ENCODE peak calls at places on chromosomes 2 and 18, in seven cellular contexts. I, T, Q, A, Z, U and W are unnamed samples.

GRCh38 chr2:219701847-219702634 is 74.6 kb downstream of the SLC4A3 start:
- ATAC-seq in I (no peak), U (peak; percentile 62), A (no peak), T (no peak), Z (peak; percentile 27), Q (no peak), W (peak; percentile 28)

GRCh38 chr18:72283148-72283925 is 260.8 kb downstream of the CBLN2 start:
- ATAC-seq in T (no peak), Q (no peak), A (no peak), Z (no peak), I (no peak), U (no peak), W (no peak)

GRCh38 chr2:164671664-164672396 is 50.5 kb upstream of the GRB14 start:
- ATAC-seq in A (no peak), U (peak; percentile 21), Q (no peak), I (no peak), T (no peak), Z (no peak), W (no peak)

GRCh38 chr2:6759689-6760088 is 106.0 kb downstream of the CMPK2 start:
- ATAC-seq in T (no peak), U (no peak), Z (no peak), A (no peak), I (no peak), Q (no peak), W (no peak)

GRCh38 chr18:78664048-78664447 is 315.6 kb upstream of the SALL3 start:
- ATAC-seq in U (no peak), Q (no peak), I (no peak), A (no peak), T (no peak), Z (no peak), W (no peak)

GRCh38 chr2:237743561-237744269 is 54.9 kb upstream of the RBM44 start:
- ATAC-seq in A (no peak), U (no peak), Q (peak; percentile 68), Z (peak; percentile 16), I (no peak), T (no peak), W (peak; percentile 37)

GRCh38 chr18:58838946-58839345 is 25.7 kb upstream of the ZNF532 start:
- ATAC-seq in A (no peak), Z (no peak), U (no peak), T (no peak), Q (no peak), I (no peak), W (no peak)

GRCh38 chr2:149598014-149598395 is 10.4 kb upstream of the MMADHC start:
- ATAC-seq in Z (peak; percentile 46), A (peak; percentile 81), Q (peak; percentile 56), I (no peak), T (peak; percentile 88), U (peak; percentile 69), W (peak; percentile 35)

GRCh38 chr2:16958266-16958665 is 292.6 kb upstream of the CYRIA start:
- ATAC-seq in T (no peak), Z (no peak), U (no peak), I (no peak), Q (no peak), A (no peak), W (no peak)

GRCh38 chr2:5913729-5914390 is 221.7 kb downstream of the SOX11 start:
- ATAC-seq in A (no peak), Z (no peak), Q (no peak), T (no peak), U (no peak), I (no peak), W (no peak)

GRCh38 chr2:205637037-205637602 is 45.2 kb upstream of the NRP2 start:
- ATAC-seq in T (no peak), U (no peak), Q (no peak), A (no peak), I (no peak), Z (no peak), W (no peak)

GRCh38 chr2:102041351-102041750 is 49.6 kb downstream of the IL1R2 start:
- ATAC-seq in U (peak; percentile 64), Z (peak; percentile 86), T (no peak), I (no peak), Q (no peak), A (peak; percentile 38), W (peak; percentile 91)

GRCh38 chr2:202034249-202035088 is 814 bp downstream of the FZD7 start:
- ATAC-seq in T (peak; percentile 18), A (peak; percentile 8), I (peak; percentile 6), Q (peak; percentile 13), Z (peak; percentile 34), U (no peak), W (no peak)

GRCh38 chr2:86022661-86023365 is 82.9 kb downstream of the POLR1A start:
- ATAC-seq in I (no peak), A (no peak), Z (no peak), T (no peak), U (no peak), Q (no peak), W (no peak)

GRCh38 chr2:238573065-238573778 is 146.5 kb downstream of the ASB1 start:
- ATAC-seq in Q (peak; percentile 62), U (no peak), Z (peak; percentile 12), T (peak; percentile 26), A (peak; percentile 13), I (no peak), W (no peak)

GRCh38 chr2:144490857-144491256 is 29.1 kb downstream of the ZEB2 start:
- ATAC-seq in Z (no peak), A (no peak), Q (no peak), I (no peak), U (no peak), T (no peak), W (no peak)

GRCh38 chr2:191800874-191801273 is 46.0 kb downstream of the CAVIN2 start:
- ATAC-seq in A (no peak), T (no peak), Z (no peak), Q (no peak), U (no peak), I (no peak), W (no peak)
- H3K4me3 ChIP-seq in A (no peak overlapping the region), T (no peak overlapping the region), Z (no peak overlapping the region), Q (no peak overlapping the region), U (no peak overlapping the region), I (no peak overlapping the region), W (no peak overlapping the region)

DNA sequence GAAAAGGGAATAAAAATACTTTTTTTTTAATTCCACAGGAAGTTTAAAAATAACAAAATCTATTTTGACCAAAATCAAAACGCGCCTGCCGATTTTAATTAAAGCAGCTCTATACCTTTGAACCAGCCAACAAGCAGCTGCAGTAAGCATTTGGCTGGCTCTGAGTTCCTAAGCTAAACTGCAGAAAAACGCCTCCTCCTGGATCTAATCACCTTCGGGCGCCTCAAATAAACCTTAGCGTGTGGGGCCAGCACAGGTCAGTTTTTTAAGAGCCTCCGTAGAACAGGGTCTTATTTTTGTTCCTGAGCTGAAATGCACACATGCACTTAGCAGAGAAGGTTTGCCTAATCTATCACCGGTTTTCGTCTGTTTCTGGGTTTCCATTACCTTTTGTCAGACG is 64.8 kb upstream of the HNRNPA3 start:
- ATAC-seq in A (no peak), U (no peak), T (no peak), Q (no peak), Z (peak; percentile 24), I (no peak), W (no peak)
- H3K4me3 ChIP-seq in A (no peak overlapping the region), U (no peak overlapping the region), T (peak overlapping the region; percentile 41), Q (peak overlapping the region; percentile 62), Z (no peak overlapping the region), I (peak overlapping the region; percentile 97), W (no peak overlapping the region)

GRCh38 chr2:196356332-196356731 is 185.0 kb upstream of the STK17B start:
- ATAC-seq in A (no peak), U (no peak), Z (no peak), I (no peak), T (no peak), Q (no peak), W (no peak)
- H3K4me3 ChIP-seq in A (peak overlapping the region; percentile 30), U (peak overlapping the region; percentile 22), Z (peak overlapping the region; percentile 42), I (no peak overlapping the region), T (no peak overlapping the region), Q (no peak overlapping the region), W (no peak overlapping the region)

GRCh38 chr2:127884436-127884835 is 1.3 kb downstream of the AMMECR1L start:
- ATAC-seq in T (no peak), Z (no peak), Q (no peak), U (no peak), A (no peak), I (no peak), W (no peak)

GRCh38 chr2:127888772-127889171 is 3.0 kb upstream of the AMMECR1L start:
- ATAC-seq in Q (no peak), U (no peak), Z (no peak), T (no peak), A (no peak), I (no peak), W (no peak)

GRCh38 chr2:127893033-127893432 is 7.3 kb upstream of the AMMECR1L start:
- ATAC-seq in U (peak; percentile 76), Q (no peak), T (no peak), Z (no peak), I (no peak), A (peak; percentile 56), W (no peak)

GRCh38 chr2:127891806-127892205 is 6.0 kb upstream of the AMMECR1L start:
- ATAC-seq in Q (no peak), A (no peak), Z (no peak), I (no peak), U (no peak), T (no peak), W (no peak)

DNA sequence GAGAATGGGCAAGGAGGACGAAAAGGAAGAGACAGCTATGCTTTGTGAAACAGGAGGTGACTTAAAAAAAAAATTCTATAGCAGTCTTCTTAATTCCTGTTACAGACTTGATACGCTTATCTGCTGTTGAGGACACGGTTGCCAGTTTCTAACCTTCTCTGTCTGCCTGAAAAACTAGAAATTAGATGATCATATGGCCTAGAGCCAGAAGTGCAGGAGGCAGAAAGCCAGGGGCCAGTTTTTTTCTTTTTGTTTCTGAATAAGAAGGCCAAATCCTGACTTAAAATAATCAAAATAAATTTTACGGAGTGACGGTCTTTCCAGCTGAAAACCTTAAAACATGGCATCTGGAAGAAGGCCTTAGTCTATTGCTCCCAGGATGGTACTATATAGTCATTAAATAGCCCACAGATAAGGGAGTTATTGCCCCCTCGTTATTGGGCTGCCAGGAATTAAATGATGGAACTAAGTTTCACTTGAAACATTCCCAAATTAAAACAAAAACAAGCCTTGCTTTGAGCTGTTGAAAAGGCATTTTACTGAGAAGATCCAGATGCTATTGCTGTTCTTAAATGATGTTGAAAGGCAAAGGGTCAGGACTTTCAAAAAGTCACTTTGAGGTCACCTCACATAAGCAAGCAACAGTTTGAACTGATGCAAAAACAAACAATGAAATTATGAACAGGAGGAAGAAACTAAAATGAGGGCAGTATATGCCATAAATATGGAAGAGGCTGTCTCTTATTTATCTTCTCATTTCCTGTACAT is 1.9 kb upstream of the AMMECR1L start:
- ATAC-seq in Z (no peak), I (no peak), U (no peak), A (no peak), Q (no peak), T (no peak), W (no peak)
- H3K4me3 ChIP-seq in Z (no peak overlapping the region), I (peak overlapping the region; percentile 40), U (peak overlapping the region; percentile 90), A (peak overlapping the region; percentile 29), Q (peak overlapping the region; percentile 67), T (peak overlapping the region; percentile 50), W (peak overlapping the region; percentile 62)

DNA sequence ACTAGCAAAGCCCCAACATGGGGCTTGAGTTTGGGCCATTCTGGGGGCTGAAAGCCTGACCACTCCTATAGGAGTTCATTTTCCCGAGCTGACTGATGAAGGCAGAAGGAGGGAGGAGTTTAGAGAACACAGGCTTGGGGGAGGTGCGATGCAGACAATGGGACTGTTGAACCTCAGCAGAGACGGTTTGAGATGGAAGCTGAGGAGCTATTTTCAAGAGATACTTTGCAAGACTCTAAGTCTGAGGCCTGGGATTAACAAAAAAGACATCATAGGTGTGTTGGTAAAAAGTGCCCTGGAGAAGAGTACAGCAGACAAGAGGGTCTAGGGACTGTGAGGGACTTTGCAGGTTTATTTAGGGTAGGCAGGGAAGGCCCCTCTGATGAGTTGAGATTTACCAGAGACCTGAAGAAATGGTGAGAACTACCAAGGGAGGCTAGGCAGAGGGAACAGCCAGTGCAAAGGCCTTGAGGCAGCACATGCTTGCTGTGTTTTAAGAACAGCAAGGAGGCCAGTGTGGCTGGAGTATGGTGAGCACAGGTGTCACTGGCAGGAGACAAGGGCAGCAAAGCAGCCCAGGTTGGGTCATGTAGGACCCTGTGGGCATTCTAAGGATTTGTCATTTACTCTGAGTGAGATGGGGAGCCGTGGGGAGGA is 31.6 kb downstream of the PCBP1 start:
- ATAC-seq in T (no peak), A (no peak), I (no peak), Z (no peak), U (no peak), Q (no peak), W (no peak)
- H3K4me3 ChIP-seq in T (no peak overlapping the region), A (no peak overlapping the region), I (no peak overlapping the region), Z (no peak overlapping the region), U (no peak overlapping the region), Q (no peak overlapping the region), W (no peak overlapping the region)